ENCODE peak calls at places on chromosome 14, in four cellular contexts. L is Right ventricle myocardium inferior; E is T-cell; Y is stimulated activated naive CD8-positive, alpha-beta T cell treated with anti-CD3 and anti-CD28 coated beads, Interleukin-15, Interleukin-2, amounts not matched to agents 100 U/mL and 50 U/mL, for 24 hours. A is an unnamed sample.

GRCh38 chr14:53874704-53875103 is 81.9 kb downstream of the BMP4 start:
- ATAC-seq in L (peak), E (no peak), Y (no peak), A (no peak)

GRCh38 chr14:70655110-70655826 is 13.6 kb downstream of the TTC9 start:
- ATAC-seq in L (no peak), E (peak), Y (peak), A (peak)

GRCh38 chr14:21807975-21808374 is 134.4 kb upstream of the OR4E1 start:
- ATAC-seq in L (no peak), E (no peak), Y (no peak), A (no peak)

GRCh38 chr14:23816371-23816770 is 137.2 kb upstream of the DHRS4 start:
- ATAC-seq in L (no peak), E (no peak), Y (no peak), A (no peak)

GRCh38 chr14:72715910-72716268 is 178.0 kb downstream of the DPF3 start:
- ATAC-seq in L (peak), E (no peak), Y (no peak), A (no peak)

GRCh38 chr14:68941820-68942219 is 37.3 kb downstream of the ACTN1 start:
- ATAC-seq in L (no peak), E (no peak), Y (no peak), A (no peak)

GRCh38 chr14:103198429-103199140 is 75.3 kb downstream of the TNFAIP2 start:
- ATAC-seq in L (peak), E (no peak), Y (no peak), A (no peak)

GRCh38 chr14:81890020-81890419 is 356.4 kb upstream of the SEL1L start:
- ATAC-seq in L (peak), E (no peak), Y (no peak), A (no peak)

GRCh38 chr14:35927727-35928126 is 101.6 kb downstream of the BRMS1L start:
- ATAC-seq in L (no peak), E (no peak), Y (no peak), A (no peak)

GRCh38 chr14:102579696-102580551 is 12.5 kb upstream of the RCOR1 start:
- ATAC-seq in L (peak), E (no peak), Y (no peak), A (no peak)

GRCh38 chr14:76461886-76462285 is 85.9 kb downstream of the ESRRB start:
- ATAC-seq in L (no peak), E (no peak), Y (no peak), A (no peak)

GRCh38 chr14:61113561-61113960 is 132.5 kb downstream of the SLC38A6 start:
- ATAC-seq in L (no peak), E (no peak), Y (no peak), A (no peak)

GRCh38 chr14:53042480-53042879 is 91.6 kb upstream of the FERMT2 start:
- ATAC-seq in L (peak), E (no peak), Y (no peak), A (no peak)

GRCh38 chr14:32413967-32414640 is 85.0 kb downstream of the AKAP6 start:
- ATAC-seq in L (no peak), E (no peak), Y (no peak), A (no peak)

GRCh38 chr14:38561657-38562056 is 305.8 kb upstream of the CLEC14A start:
- ATAC-seq in L (no peak), E (no peak), Y (no peak), A (no peak)

GRCh38 chr14:103071544-103072251 is 12.3 kb upstream of the LBHD2 start:
- ATAC-seq in L (no peak), E (no peak), Y (no peak), A (no peak)

GRCh38 chr14:31230559-31230958 is 23.0 kb upstream of the HECTD1 start:
- ATAC-seq in L (no peak), E (no peak), Y (no peak), A (no peak)

GRCh38 chr14:106224694-106224971 is 698.2 kb downstream of the TMEM121 start:
- ATAC-seq in L (no peak), E (no peak), Y (no peak), A (no peak)

GRCh38 chr14:49173765-49174373 is 412.3 kb downstream of the RPS29 start:
- ATAC-seq in L (no peak), E (no peak), Y (no peak), A (peak)

GRCh38 chr14:50978521-50978871 is 34.2 kb upstream of the PYGL start:
- ATAC-seq in L (no peak), E (no peak), Y (no peak), A (no peak)

GRCh38 chr14:100526632-100527031 is 60.6 kb downstream of the BEGAIN start:
- ATAC-seq in L (no peak), E (no peak), Y (no peak), A (peak)

GRCh38 chr14:41137741-41138140 is 468.9 kb upstream of the LRFN5 start:
- ATAC-seq in L (no peak), E (no peak), Y (no peak), A (no peak)

GRCh38 chr14:93212432-93212831 is 5.4 kb downstream of the UBR7 start:
- ATAC-seq in L (no peak), E (no peak), Y (no peak), A (no peak)

GRCh38 chr14:72516936-72517408 is 376.9 kb downstream of the DPF3 start:
- ATAC-seq in L (peak), E (peak), Y (no peak), A (no peak)

GRCh38 chr14:71498151-71498734 is 434.0 kb upstream of the RGS6 start:
- ATAC-seq in L (no peak), E (no peak), Y (no peak), A (peak)

GRCh38 chr14:24339284-24340151 is at the start of gene RIPK3:
- ATAC-seq in L (peak), E (peak), Y (peak), A (peak)

GRCh38 chr14:23361320-23361719 is 3.7 kb downstream of the EFS start:
- ATAC-seq in L (no peak), E (no peak), Y (peak), A (peak)

GRCh38 chr14:73386342-73386741 is 72.0 kb downstream of the NUMB start:
- ATAC-seq in L (no peak), E (no peak), Y (no peak), A (no peak)

GRCh38 chr14:67112344-67112743 is 76.9 kb upstream of the GARIN2 start:
- ATAC-seq in L (no peak), E (no peak), Y (no peak), A (no peak)

GRCh38 chr14:77259025-77259715 is 11.8 kb downstream of the NGB start:
- ATAC-seq in L (no peak), E (no peak), Y (no peak), A (no peak)

GRCh38 chr14:76937181-76938091 is 91.1 kb downstream of the IRF2BPL start:
- ATAC-seq in L (peak), E (no peak), Y (no peak), A (no peak)

GRCh38 chr14:94483071-94483451 is 7.1 kb upstream of the SERPINA9 start:
- ATAC-seq in L (no peak), E (no peak), Y (no peak), A (no peak)